ENCODE peak calls at places on chromosomes 2 and 18, in eight cellular contexts. X is stromal cell of bone marrow; T is cardiac muscle cell; G is NCI-H1436; K is GM06990; U is aorta; A is GM12865; M is activated CD4-positive, alpha-beta T cell treated with anti-CD3 and anti-CD28 coated beads, Interleukin-2, amount 50 U/mL, for 1 hour. F is an unnamed sample.

GRCh38 chr2:223585691-223586090 is 16.5 kb downstream of the SCG2 start:
- DNase-seq in X (peak), T (no peak), G (peak), K (no peak), U (no peak), A (no peak), M (no peak), F (no peak)

GRCh38 chr18:61554117-61554776 is 221.0 kb downstream of the CDH20 start:
- DNase-seq in X (no peak), T (no peak), G (no peak), K (no peak), U (peak), A (no peak), M (peak), F (no peak)

GRCh38 chr18:4631239-4631638 is 176.1 kb upstream of the DLGAP1 start:
- DNase-seq in X (no peak), T (no peak), G (no peak), K (no peak), U (no peak), A (no peak), M (no peak), F (no peak)

GRCh38 chr2:83516503-83516902 is 942.6 kb downstream of the SUCLG1 start:
- DNase-seq in X (no peak), T (no peak), G (no peak), K (no peak), U (no peak), A (no peak), M (no peak), F (no peak)

GRCh38 chr2:39379643-39380524 is 57.2 kb downstream of the MAP4K3 start:
- DNase-seq in X (peak), T (peak), G (peak), K (peak), U (no peak), A (peak), M (no peak), F (peak)

GRCh38 chr18:77106331-77106730 is 26.3 kb downstream of the MBP start:
- DNase-seq in X (no peak), T (no peak), G (no peak), K (peak), U (no peak), A (peak), M (peak), F (no peak)

GRCh38 chr2:12032421-12032820 is 286.0 kb downstream of the LPIN1 start:
- DNase-seq in X (no peak), T (no peak), G (no peak), K (peak), U (no peak), A (peak), M (no peak), F (peak)

GRCh38 chr2:96542357-96542977 is 5.9 kb downstream of the ARID5A start:
- DNase-seq in X (no peak), T (no peak), G (no peak), K (no peak), U (no peak), A (no peak), M (no peak), F (no peak)

GRCh38 chr2:23280401-23280800 is 104.6 kb upstream of the KLHL29 start:
- DNase-seq in X (no peak), T (no peak), G (no peak), K (no peak), U (no peak), A (no peak), M (no peak), F (no peak)

GRCh38 chr18:63207154-63207790 is 112.3 kb downstream of the BCL2 start:
- DNase-seq in X (no peak), T (no peak), G (peak), K (no peak), U (no peak), A (peak), M (no peak), F (peak)

GRCh38 chr2:119106301-119106897 is 52.2 kb downstream of the C1QL2 start:
- DNase-seq in X (peak), T (peak), G (no peak), K (no peak), U (no peak), A (peak), M (peak), F (no peak)

GRCh38 chr2:212158081-212158480 is 380.5 kb downstream of the ERBB4 start:
- DNase-seq in X (no peak), T (no peak), G (no peak), K (no peak), U (no peak), A (no peak), M (no peak), F (no peak)

GRCh38 chr2:74690571-74690970 is 36.5 kb downstream of the SEMA4F start:
- DNase-seq in X (peak), T (peak), G (peak), K (no peak), U (no peak), A (peak), M (no peak), F (peak)

GRCh38 chr2:69177063-69177771 is 164.2 kb downstream of the ANTXR1 start:
- DNase-seq in X (peak), T (no peak), G (no peak), K (no peak), U (peak), A (no peak), M (no peak), F (no peak)

GRCh38 chr2:64914247-64914646 is 75.0 kb upstream of the SLC1A4 start:
- DNase-seq in X (no peak), T (no peak), G (no peak), K (no peak), U (no peak), A (peak), M (no peak), F (no peak)

GRCh38 chr18:63105636-63106316 is 213.8 kb downstream of the BCL2 start:
- DNase-seq in X (no peak), T (no peak), G (no peak), K (peak), U (no peak), A (peak), M (no peak), F (peak)

GRCh38 chr2:108491848-108492247 is 42.4 kb upstream of the LIMS1 start:
- DNase-seq in X (no peak), T (no peak), G (no peak), K (no peak), U (no peak), A (no peak), M (no peak), F (no peak)

GRCh38 chr18:28768791-28769768 is 592.1 kb upstream of the CDH2 start:
- DNase-seq in X (no peak), T (no peak), G (no peak), K (no peak), U (no peak), A (no peak), M (no peak), F (no peak)

GRCh38 chr2:233565685-233566140 is 869 bp downstream of the USP40 start:
- DNase-seq in X (no peak), T (no peak), G (no peak), K (peak), U (no peak), A (peak), M (no peak), F (no peak)

GRCh38 chr2:85915606-85916303 is 27.0 kb upstream of the ST3GAL5 start:
- DNase-seq in X (no peak), T (no peak), G (no peak), K (no peak), U (no peak), A (no peak), M (no peak), F (no peak)

GRCh38 chr18:6752200-6752873 is 22.8 kb downstream of the ARHGAP28 start:
- DNase-seq in X (peak), T (peak), G (no peak), K (no peak), U (no peak), A (no peak), M (no peak), F (no peak)

GRCh38 chr2:39094717-39095363 is 26.0 kb downstream of the SOS1 start:
- DNase-seq in X (no peak), T (no peak), G (no peak), K (peak), U (no peak), A (peak), M (no peak), F (peak)

GRCh38 chr2:153873062-153874048 is 1.6 kb downstream of the GALNT13 start:
- DNase-seq in X (no peak), T (peak), G (no peak), K (no peak), U (no peak), A (no peak), M (no peak), F (no peak)

GRCh38 chr2:112891333-112891950 is 19.5 kb upstream of the IL37 start:
- DNase-seq in X (no peak), T (no peak), G (no peak), K (no peak), U (no peak), A (peak), M (no peak), F (no peak)

GRCh38 chr2:9225806-9226205 is 19.2 kb downstream of the ASAP2 start:
- DNase-seq in X (no peak), T (no peak), G (no peak), K (no peak), U (no peak), A (no peak), M (no peak), F (no peak)

GRCh38 chr18:28208712-28209265 is 31.9 kb upstream of the CDH2 start:
- DNase-seq in X (no peak), T (no peak), G (no peak), K (no peak), U (no peak), A (no peak), M (no peak), F (no peak)

GRCh38 chr2:205424326-205424725 is 258.0 kb upstream of the NRP2 start:
- DNase-seq in X (no peak), T (no peak), G (no peak), K (no peak), U (no peak), A (no peak), M (no peak), F (no peak)

GRCh38 chr2:22628183-22628582 is 756.8 kb upstream of the KLHL29 start:
- DNase-seq in X (no peak), T (peak), G (no peak), K (no peak), U (peak), A (no peak), M (no peak), F (no peak)

GRCh38 chr2:239180526-239181073 is 220.2 kb downstream of the HDAC4 start:
- DNase-seq in X (no peak), T (no peak), G (no peak), K (no peak), U (peak), A (no peak), M (no peak), F (no peak)

GRCh38 chr2:189726849-189727248 is 35.7 kb downstream of the OSGEPL1 start:
- DNase-seq in X (no peak), T (no peak), G (no peak), K (no peak), U (no peak), A (no peak), M (no peak), F (no peak)

GRCh38 chr18:74230922-74231714 is 60.6 kb downstream of the CYB5A start:
- DNase-seq in X (no peak), T (no peak), G (no peak), K (no peak), U (no peak), A (no peak), M (no peak), F (no peak)

GRCh38 chr2:67641709-67642397 is 244.7 kb downstream of the ETAA1 start:
- DNase-seq in X (no peak), T (no peak), G (no peak), K (no peak), U (no peak), A (no peak), M (no peak), F (no peak)

GRCh38 chr2:80022018-80022417 is 282.5 kb downstream of the LRRTM1 start:
- DNase-seq in X (no peak), T (no peak), G (no peak), K (no peak), U (no peak), A (no peak), M (no peak), F (no peak)

GRCh38 chr2:62895632-62896009 is 155.0 kb upstream of the OTX1 start:
- DNase-seq in X (peak), T (no peak), G (no peak), K (no peak), U (no peak), A (no peak), M (no peak), F (no peak)

GRCh38 chr2:237603718-237604362 is 13.3 kb upstream of the RAB17 start:
- DNase-seq in X (peak), T (no peak), G (no peak), K (no peak), U (peak), A (peak), M (peak), F (peak)

GRCh38 chr2:181738074-181738473 is 57.8 kb upstream of the NEUROD1 start:
- DNase-seq in X (no peak), T (no peak), G (no peak), K (no peak), U (no peak), A (no peak), M (no peak), F (no peak)

GRCh38 chr2:217065695-217066405 is 206.0 kb upstream of the TNP1 start:
- DNase-seq in X (peak), T (no peak), G (no peak), K (no peak), U (no peak), A (no peak), M (no peak), F (no peak)

F was measured in GM13976.